ENCODE peak calls at places on chromosome 21, in seven cellular contexts. S, K, P, U, Q, I and E are unnamed samples.
A peak's percentile ranks its signal among the peaks of the same experiment; 100 is the strongest.

GRCh38 chr21:28742527-28742926 is 250.2 kb downstream of the LTN1 start:
- DNase-seq in U (no peak), I (no peak), S (peak; percentile 76), K (no peak), P (no peak), Q (peak; percentile 11), E (no peak)

GRCh38 chr21:28627261-28627660 is 365.4 kb downstream of the LTN1 start:
- DNase-seq in S (no peak), I (no peak), K (no peak), Q (no peak), P (no peak), U (no peak), E (no peak)

GRCh38 chr21:43814215-43815106 is 25.1 kb downstream of the RRP1 start:
- DNase-seq in K (peak; percentile 55), Q (no peak), I (no peak), U (peak; percentile 69), P (peak; percentile 69), S (no peak), E (no peak)

GRCh38 chr21:33384851-33385331 is 18.3 kb upstream of the IFNGR2 start:
- DNase-seq in Q (peak; percentile 41), I (no peak), U (no peak), K (no peak), S (peak; percentile 43), P (no peak), E (no peak)

GRCh38 chr21:37914211-37914900 is 1.9 kb downstream of the KCNJ6 start:
- DNase-seq in Q (peak; percentile 54), K (peak; percentile 84), U (peak; percentile 91), P (peak; percentile 71), I (no peak), S (peak; percentile 22), E (peak; percentile 69)

GRCh38 chr21:36887983-36888382 is 78.5 kb downstream of the HLCS start:
- DNase-seq in S (no peak), Q (no peak), K (no peak), P (no peak), I (no peak), U (no peak), E (peak; percentile 62)

GRCh38 chr21:43835061-43835460 is 30.0 kb upstream of the AGPAT3 start:
- DNase-seq in I (no peak), Q (no peak), P (no peak), S (no peak), U (no peak), K (no peak), E (no peak)

GRCh38 chr21:45592208-45592619 is 50.0 kb upstream of the SLC19A1 start:
- DNase-seq in U (no peak), S (no peak), Q (no peak), P (no peak), K (no peak), I (no peak), E (no peak)

GRCh38 chr21:32130031-32130891 is 148.6 kb downstream of the MIS18A start:
- DNase-seq in P (no peak), U (no peak), K (no peak), Q (no peak), I (no peak), S (no peak), E (no peak)

GRCh38 chr21:44855572-44855971 is 17.9 kb downstream of the PTTG1IP start:
- DNase-seq in I (no peak), Q (no peak), P (no peak), U (no peak), S (no peak), K (no peak), E (no peak)

GRCh38 chr21:46254208-46254975 is 25.8 kb upstream of the LSS start:
- DNase-seq in Q (no peak), U (no peak), S (no peak), I (no peak), P (no peak), K (no peak), E (no peak)

GRCh38 chr21:17742181-17742580 is 77.0 kb downstream of the C21orf91 start:
- DNase-seq in S (no peak), P (no peak), U (no peak), K (no peak), Q (no peak), I (peak; percentile 70), E (no peak)

GRCh38 chr21:20451051-20451450 is 547.2 kb upstream of the NCAM2 start:
- DNase-seq in I (no peak), P (peak; percentile 32), K (no peak), U (no peak), S (no peak), Q (no peak), E (no peak)

GRCh38 chr21:32256873-32257620 is 21.8 kb downstream of the MIS18A start:
- DNase-seq in U (no peak), S (peak; percentile 91), I (no peak), P (peak; percentile 21), Q (peak; percentile 93), K (no peak), E (no peak)

GRCh38 chr21:25171438-25171837 is 435.8 kb downstream of the MRPL39 start:
- DNase-seq in I (no peak), K (no peak), S (peak; percentile 15), U (no peak), P (no peak), Q (no peak), E (no peak)

GRCh38 chr21:28745131-28746055 is 247.3 kb downstream of the LTN1 start:
- DNase-seq in I (peak; percentile 77), K (peak; percentile 74), S (peak; percentile 94), U (peak; percentile 66), Q (peak; percentile 86), P (peak; percentile 85), E (peak; percentile 58)

GRCh38 chr21:26085882-26086281 is 84.7 kb downstream of the APP start:
- DNase-seq in Q (no peak), S (no peak), U (no peak), P (no peak), I (no peak), K (no peak), E (no peak)

GRCh38 chr21:45073301-45074047 is 906 bp upstream of the ADARB1 start:
- DNase-seq in U (no peak), S (peak; percentile 44), Q (peak; percentile 49), P (no peak), K (no peak), I (peak; percentile 33), E (no peak)

GRCh38 chr21:20527691-20528090 is 470.5 kb upstream of the NCAM2 start:
- DNase-seq in S (no peak), P (no peak), U (no peak), K (no peak), I (no peak), Q (no peak), E (no peak)

GRCh38 chr21:41834926-41835663 is 44.0 kb downstream of the PRDM15 start:
- DNase-seq in S (no peak), Q (no peak), U (no peak), K (no peak), P (no peak), I (no peak), E (no peak)

GRCh38 chr21:41835711-41836154 is 43.4 kb downstream of the PRDM15 start:
- DNase-seq in P (no peak), K (no peak), S (no peak), I (no peak), Q (no peak), U (no peak), E (no peak)

GRCh38 chr21:41834252-41834925 is 44.8 kb downstream of the PRDM15 start:
- DNase-seq in K (no peak), U (no peak), P (no peak), I (no peak), S (no peak), Q (no peak), E (no peak)

GRCh38 chr21:41837756-41838297 is 41.3 kb downstream of the PRDM15 start:
- DNase-seq in K (no peak), S (no peak), P (no peak), Q (no peak), I (no peak), U (no peak), E (no peak)

GRCh38 chr21:41836166-41837015 is 42.8 kb downstream of the PRDM15 start:
- DNase-seq in K (no peak), P (no peak), U (no peak), Q (no peak), S (no peak), I (no peak), E (no peak)
- H2AK5ac ChIP-seq in K (no peak overlapping the region), P (no peak overlapping the region), U (no peak overlapping the region), Q (no peak overlapping the region), S (no peak overlapping the region), I (no peak overlapping the region), E (no peak overlapping the region)

GRCh38 chr21:35044770-35045538 is 4.1 kb downstream of the RUNX1 start:
- DNase-seq in P (no peak), K (no peak), U (no peak), S (no peak), I (no peak), Q (no peak), E (no peak)

GRCh38 chr21:35045539-35046222 is 3.4 kb downstream of the RUNX1 start:
- DNase-seq in Q (no peak), P (no peak), U (no peak), S (no peak), I (no peak), K (no peak), E (no peak)

GRCh38 chr21:35041122-35041521 is 8.0 kb downstream of the RUNX1 start:
- DNase-seq in S (no peak), I (no peak), Q (no peak), K (no peak), U (no peak), P (no peak), E (no peak)

GRCh38 chr21:35044128-35044527 is 5.0 kb downstream of the RUNX1 start:
- DNase-seq in P (no peak), K (no peak), I (no peak), Q (no peak), U (no peak), S (no peak), E (no peak)

DNA sequence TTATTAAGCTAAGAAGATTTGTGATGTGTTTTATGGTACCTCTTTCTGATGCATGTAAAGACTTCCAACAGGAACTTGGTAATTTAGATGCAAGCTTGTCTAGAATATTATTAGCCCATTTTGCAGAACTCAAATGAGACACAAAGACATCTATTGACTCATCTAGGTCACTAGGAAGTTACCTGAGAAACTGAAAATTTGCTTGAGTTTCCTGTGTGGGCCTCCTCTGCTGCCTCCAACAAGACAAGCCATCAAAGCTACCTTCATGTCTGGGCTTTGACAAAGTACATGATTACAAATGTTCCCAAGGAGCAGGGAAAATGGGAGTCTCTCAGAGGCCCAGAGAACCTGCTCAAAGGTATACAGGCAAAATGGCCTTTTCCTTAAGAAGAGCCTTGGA is 5.6 kb downstream of the RUNX1 start:
- DNase-seq in Q (no peak), I (no peak), P (no peak), K (no peak), U (no peak), S (no peak), E (no peak)
- H3K4me1 ChIP-seq in Q (peaks cover 6% of the 10 kb centered on the region), I (peaks cover 13% of the 10 kb centered on the region), P (peaks cover 4% of the 10 kb centered on the region), K (no peaks in the 10 kb centered on the region), U (no peaks in the 10 kb centered on the region), S (peaks cover 12% of the 10 kb centered on the region), E (peaks cover 14% of the 10 kb centered on the region)

DNA sequence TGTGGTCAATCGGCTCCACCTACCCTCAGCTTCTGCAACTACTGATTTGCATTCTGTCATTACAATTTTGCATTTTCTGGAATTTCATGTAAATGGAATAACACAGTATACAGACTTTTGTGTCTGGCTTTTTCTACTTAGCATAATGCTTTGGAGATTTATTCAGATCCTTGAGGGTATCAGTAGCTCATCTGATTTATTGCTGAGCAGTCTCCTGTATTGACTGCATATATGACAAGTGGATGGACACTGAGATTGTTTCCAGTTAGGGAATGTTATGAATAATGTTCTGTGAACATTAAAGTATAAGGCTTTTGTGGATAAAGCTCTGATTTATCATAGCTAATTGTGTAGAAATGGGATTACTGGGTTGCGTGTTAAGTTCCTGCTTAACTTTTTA is 358.3 kb downstream of the USP25 start:
- DNase-seq in Q (no peak), P (no peak), I (no peak), U (no peak), S (no peak), K (no peak), E (no peak)
- H2BK5ac ChIP-seq in Q (no peak overlapping the region), P (no peak overlapping the region), I (no peak overlapping the region), U (no peak overlapping the region), S (no peak overlapping the region), K (no peak overlapping the region), E (no peak overlapping the region)

GRCh38 chr21:38929137-38929536 is 123.4 kb downstream of the ETS2 start:
- DNase-seq in S (no peak), Q (no peak), U (no peak), K (no peak), I (no peak), P (no peak), E (no peak)
- H2AK5ac ChIP-seq in S (peak overlapping the region; percentile 47), Q (no peak overlapping the region), U (no peak overlapping the region), K (no peak overlapping the region), I (no peak overlapping the region), P (no peak overlapping the region), E (no peak overlapping the region)